ENCODE peak calls at places on chromosomes 2 and 18, in six cellular contexts. N, O, P, A, X and T are unnamed samples.

GRCh38 chr2:164745012-164745797 is 96.4 kb downstream of the COBLL1 start:
- DNase-seq in N (no peak), O (no peak), P (no peak), A (no peak), X (peak; percentile 8), T (no peak)

GRCh38 chr2:26330114-26330581 is 15.8 kb upstream of the SELENOI start:
- DNase-seq in N (peak; percentile 76), O (peak; percentile 65), P (peak; percentile 96), A (peak; percentile 82), X (peak; percentile 79), T (peak; percentile 91)

GRCh38 chr2:85179541-85179940 is 46.3 kb downstream of the TCF7L1 start:
- DNase-seq in N (no peak), O (no peak), P (no peak), A (no peak), X (no peak), T (no peak)

GRCh38 chr2:64766841-64767669 is 113.3 kb upstream of the SERTAD2 start:
- DNase-seq in N (no peak), O (no peak), P (peak; percentile 55), A (no peak), X (peak; percentile 53), T (no peak)

GRCh38 chr2:37156071-37156856 is 516 bp downstream of the EIF2AK2 start:
- DNase-seq in N (peak; percentile 52), O (no peak), P (peak; percentile 54), A (peak; percentile 51), X (peak; percentile 42), T (peak; percentile 46)

GRCh38 chr2:108182489-108182888 is 57.3 kb upstream of the SULT1C3 start:
- DNase-seq in N (no peak), O (no peak), P (no peak), A (peak; percentile 8), X (no peak), T (peak; percentile 68)

GRCh38 chr2:240433973-240434727 is 1.3 kb upstream of the GPC1 start:
- DNase-seq in N (peak; percentile 99), O (peak; percentile 97), P (peak; percentile 94), A (no peak), X (peak; percentile 98), T (peak; percentile 70)

GRCh38 chr2:66496680-66497420 is 61.9 kb downstream of the MEIS1 start:
- DNase-seq in N (no peak), O (no peak), P (peak; percentile 21), A (no peak), X (no peak), T (no peak)

GRCh38 chr18:37481058-37481457 is 84.5 kb downstream of the CELF4 start:
- DNase-seq in N (no peak), O (no peak), P (no peak), A (no peak), X (no peak), T (no peak)

GRCh38 chr2:144162652-144163051 is 357.3 kb downstream of the ZEB2 start:
- DNase-seq in N (peak; percentile 29), O (no peak), P (no peak), A (peak; percentile 22), X (no peak), T (peak; percentile 53)

GRCh38 chr2:40208478-40208877 is 243.4 kb downstream of the SLC8A1 start:
- DNase-seq in N (no peak), O (no peak), P (no peak), A (no peak), X (no peak), T (no peak)

GRCh38 chr2:121648611-121649401 is 456 bp downstream of the CLASP1 start:
- DNase-seq in N (peak; percentile 66), O (no peak), P (peak; percentile 50), A (peak; percentile 78), X (peak; percentile 65), T (peak; percentile 64)

GRCh38 chr2:100278501-100278900 is 43.8 kb downstream of the LONRF2 start:
- DNase-seq in N (no peak), O (no peak), P (no peak), A (no peak), X (no peak), T (no peak)

GRCh38 chr18:10768221-10768620 is 242.4 kb downstream of the NAPG start:
- DNase-seq in N (no peak), O (no peak), P (no peak), A (no peak), X (no peak), T (no peak)

GRCh38 chr18:2953935-2954641 is 58.9 kb downstream of the LPIN2 start:
- DNase-seq in N (no peak), O (no peak), P (no peak), A (no peak), X (no peak), T (no peak)

GRCh38 chr2:106953779-106954178 is 67.8 kb upstream of the ST6GAL2 start:
- DNase-seq in N (no peak), O (no peak), P (no peak), A (no peak), X (no peak), T (no peak)

GRCh38 chr18:9737814-9738160 is 29.7 kb downstream of the RAB31 start:
- DNase-seq in N (no peak), O (no peak), P (no peak), A (no peak), X (no peak), T (peak; percentile 56)

GRCh38 chr2:85246348-85246747 is 81.4 kb downstream of the TGOLN2 start:
- DNase-seq in N (no peak), O (no peak), P (peak; percentile 40), A (no peak), X (no peak), T (no peak)

GRCh38 chr2:119487434-119488244 is 36.6 kb downstream of the SCTR start:
- DNase-seq in N (no peak), O (no peak), P (no peak), A (peak; percentile 21), X (no peak), T (peak; percentile 87)

GRCh38 chr2:4354678-4355077 is 651.3 kb downstream of the DCDC2C start:
- DNase-seq in N (no peak), O (no peak), P (no peak), A (peak; percentile 70), X (no peak), T (no peak)

GRCh38 chr18:48797841-48798255 is 152.9 kb downstream of the SMAD7 start:
- DNase-seq in N (no peak), O (no peak), P (no peak), A (no peak), X (no peak), T (no peak)

GRCh38 chr2:45612265-45612664 is 1.2 kb upstream of the SRBD1 start:
- DNase-seq in N (peak; percentile 26), O (no peak), P (no peak), A (no peak), X (no peak), T (no peak)

GRCh38 chr2:44572196-44572900 is 210.6 kb downstream of the CAMKMT start:
- DNase-seq in N (peak; percentile 81), O (peak; percentile 9), P (peak; percentile 7), A (no peak), X (peak; percentile 12), T (no peak)

GRCh38 chr2:25294573-25295462 is 46.9 kb downstream of the DNMT3A start:
- DNase-seq in N (peak; percentile 27), O (no peak), P (peak; percentile 16), A (peak; percentile 69), X (peak; percentile 24), T (peak; percentile 13)

GRCh38 chr2:159615936-159616733 is at the start of gene BAZ2B:
- DNase-seq in N (peak; percentile 83), O (no peak), P (peak; percentile 75), A (peak; percentile 62), X (peak; percentile 88), T (peak; percentile 45)

GRCh38 chr2:161171595-161171929 is 11.3 kb downstream of the TANK start:
- DNase-seq in N (peak; percentile 58), O (no peak), P (peak; percentile 35), A (no peak), X (no peak), T (no peak)

DNA sequence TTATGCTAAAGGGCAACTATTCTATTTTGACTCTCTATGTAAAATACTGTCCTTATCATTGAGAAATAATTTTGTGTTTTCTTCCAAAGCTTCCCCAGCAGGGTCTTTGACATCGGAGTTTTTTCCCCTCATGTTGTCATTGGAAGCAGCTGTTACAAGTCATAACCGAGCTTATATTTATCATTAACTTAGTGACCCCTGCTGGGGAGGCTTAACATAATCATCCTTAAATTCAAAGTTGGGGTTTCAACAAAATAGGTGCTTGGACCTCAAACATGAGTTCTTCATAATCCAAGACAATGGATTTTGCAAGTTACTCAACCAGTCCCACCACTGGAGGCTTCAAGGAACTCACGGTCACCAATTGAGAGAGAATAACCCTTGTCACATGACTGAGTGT is 330.9 kb downstream of the DCC start:
- DNase-seq in N (peak; percentile 1), O (no peak), P (peak; percentile 15), A (peak; percentile 46), X (peak; percentile 5), T (peak; percentile 2)
- TF ChIP-seq CTCF in N (peak; percentile 35), O (no peak), P (peak; percentile 33), A (no peak), X (peak; percentile 31), T (no peak)

DNA sequence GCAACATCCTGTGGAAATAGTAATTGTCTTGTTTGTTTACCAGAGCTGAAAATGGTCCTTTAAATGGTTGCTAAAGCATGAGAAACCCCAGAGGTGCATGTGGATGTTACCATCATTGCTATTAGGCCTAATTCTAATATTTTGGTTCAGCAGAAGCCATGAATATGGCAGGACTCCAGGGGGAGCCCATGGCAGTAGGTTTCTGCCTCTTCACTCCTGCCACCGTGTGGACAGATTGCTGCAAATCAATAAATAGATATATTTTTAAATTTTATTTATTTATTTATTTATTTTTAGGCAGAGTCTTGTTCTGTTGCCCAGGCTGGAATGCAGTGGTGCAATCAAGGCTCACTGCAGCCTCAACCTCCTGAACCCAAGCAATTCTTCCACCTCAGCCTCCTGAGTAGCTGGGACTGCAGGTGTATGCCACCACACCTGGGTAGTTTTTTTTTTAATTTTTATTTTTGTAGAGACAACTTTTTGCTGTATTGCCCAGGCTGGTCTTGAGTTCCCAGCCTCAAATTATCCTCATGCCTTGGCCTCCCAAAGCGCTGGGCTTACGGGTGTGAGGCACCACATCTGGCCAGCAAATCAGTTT is 54.9 kb upstream of the CAPN13 start:
- DNase-seq in N (peak; percentile 61), O (peak; percentile 44), P (peak; percentile 73), A (peak; percentile 89), X (peak; percentile 73), T (peak; percentile 74)
- TF ChIP-seq CTCF in N (peak; percentile 89), O (peak; percentile 73), P (peak; percentile 65), A (peak; percentile 50), X (peak; percentile 88), T (peak; percentile 81)

GRCh38 chr2:7471185-7471584 is 554.0 kb downstream of the RNF144A start:
- DNase-seq in N (no peak), O (no peak), P (no peak), A (no peak), X (no peak), T (no peak)
- TF ChIP-seq CTCF in N (no peak), O (no peak), P (no peak), A (no peak), X (no peak), T (no peak)

GRCh38 chr2:127703282-127703681 is 2.0 kb downstream of the SFT2D3 start:
- DNase-seq in N (no peak), O (no peak), P (no peak), A (no peak), X (no peak), T (no peak)

GRCh38 chr2:127700527-127701192 is 637 bp upstream of the SFT2D3 start:
- DNase-seq in N (no peak), O (no peak), P (no peak), A (no peak), X (no peak), T (peak; percentile 86)

GRCh38 chr2:127701193-127701650 is at the start of gene SFT2D3:
- DNase-seq in N (peak; percentile 81), O (peak; percentile 51), P (peak; percentile 90), A (peak; percentile 95), X (peak; percentile 89), T (peak; percentile 93)

GRCh38 chr2:127701651-127702394 is 526 bp downstream of the SFT2D3 start:
- DNase-seq in N (peak; percentile 64), O (peak; percentile 25), P (peak; percentile 72), A (peak; percentile 85), X (peak; percentile 66), T (peak; percentile 79)

GRCh38 chr2:127702395-127703009 is 1.2 kb downstream of the SFT2D3 start:
- DNase-seq in N (no peak), O (no peak), P (no peak), A (no peak), X (no peak), T (no peak)
- TF ChIP-seq CTCF in N (no peak), O (no peak), P (no peak), A (no peak), X (no peak), T (no peak)